ENCODE peak calls at places on chromosomes 3 and 15, in five cellular contexts. One of them, this sample, is unnamed.

GRCh38 chr3:180705619-180706018 is 26.3 kb upstream of the CCDC39 start:
- DNase-seq in cardiac muscle cell: no peak
- DNase-seq in EL: no peak
- DNase-seq in WERI-Rb-1: no peak
- DNase-seq in iris pigment epithelial cell: no peak
- DNase-seq in this sample: no peak

GRCh38 chr3:64203216-64203615 is 22.1 kb downstream of the PRICKLE2 start:
- DNase-seq in iris pigment epithelial cell: no peak
- DNase-seq in cardiac muscle cell: no peak
- DNase-seq in EL: no peak
- DNase-seq in WERI-Rb-1: no peak
- DNase-seq in this sample: no peak

GRCh38 chr15:33211409-33211808 is 16.9 kb upstream of the FMN1 start:
- DNase-seq in WERI-Rb-1: peak
- DNase-seq in iris pigment epithelial cell: no peak
- DNase-seq in cardiac muscle cell: peak
- DNase-seq in EL: peak
- DNase-seq in this sample: no peak

GRCh38 chr3:60636846-60637245 is 614.4 kb downstream of the FHIT start:
- DNase-seq in EL: no peak
- DNase-seq in cardiac muscle cell: no peak
- DNase-seq in WERI-Rb-1: no peak
- DNase-seq in iris pigment epithelial cell: peak
- DNase-seq in this sample: no peak

GRCh38 chr15:83446904-83447708 is at the start of gene SH3GL3:
- DNase-seq in iris pigment epithelial cell: peak
- DNase-seq in EL: peak
- DNase-seq in WERI-Rb-1: peak
- DNase-seq in cardiac muscle cell: peak
- DNase-seq in this sample: peak

GRCh38 chr3:14786369-14786768 is 32.4 kb upstream of the FGD5 start:
- DNase-seq in EL: no peak
- DNase-seq in WERI-Rb-1: no peak
- DNase-seq in cardiac muscle cell: no peak
- DNase-seq in iris pigment epithelial cell: no peak
- DNase-seq in this sample: no peak

GRCh38 chr15:67303490-67304363 is 49.1 kb downstream of the IQCH start:
- DNase-seq in EL: peak
- DNase-seq in WERI-Rb-1: no peak
- DNase-seq in iris pigment epithelial cell: peak
- DNase-seq in cardiac muscle cell: peak
- DNase-seq in this sample: peak

GRCh38 chr3:196143708-196144382 is 62.0 kb upstream of the TFRC start:
- DNase-seq in EL: no peak
- DNase-seq in iris pigment epithelial cell: no peak
- DNase-seq in cardiac muscle cell: no peak
- DNase-seq in WERI-Rb-1: no peak
- DNase-seq in this sample: no peak

GRCh38 chr15:90680371-90680935 is 36.7 kb upstream of the BLM start:
- DNase-seq in iris pigment epithelial cell: peak
- DNase-seq in WERI-Rb-1: no peak
- DNase-seq in cardiac muscle cell: no peak
- DNase-seq in EL: peak
- DNase-seq in this sample: no peak

GRCh38 chr3:190101320-190102117 is 19.2 kb downstream of the P3H2 start:
- DNase-seq in WERI-Rb-1: no peak
- DNase-seq in EL: peak
- DNase-seq in iris pigment epithelial cell: peak
- DNase-seq in cardiac muscle cell: no peak
- DNase-seq in this sample: no peak

GRCh38 chr3:38111201-38111600 is 25.7 kb downstream of the ACAA1 start:
- DNase-seq in WERI-Rb-1: no peak
- DNase-seq in EL: no peak
- DNase-seq in cardiac muscle cell: no peak
- DNase-seq in iris pigment epithelial cell: no peak
- DNase-seq in this sample: no peak

GRCh38 chr15:71443538-71443937 is 328.3 kb downstream of the THSD4 start:
- DNase-seq in WERI-Rb-1: peak
- DNase-seq in iris pigment epithelial cell: peak
- DNase-seq in EL: peak
- DNase-seq in cardiac muscle cell: peak
- DNase-seq in this sample: peak

GRCh38 chr15:57436166-57436565 is 59.9 kb downstream of the CGNL1 start:
- DNase-seq in iris pigment epithelial cell: no peak
- DNase-seq in cardiac muscle cell: no peak
- DNase-seq in EL: no peak
- DNase-seq in WERI-Rb-1: peak
- DNase-seq in this sample: no peak

GRCh38 chr3:180018588-180018987 is 18.1 kb downstream of the PEX5L start:
- DNase-seq in cardiac muscle cell: peak
- DNase-seq in iris pigment epithelial cell: no peak
- DNase-seq in WERI-Rb-1: peak
- DNase-seq in EL: no peak
- DNase-seq in this sample: no peak

GRCh38 chr3:160754855-160755747 is 930 bp upstream of the PPM1L start:
- DNase-seq in iris pigment epithelial cell: peak
- DNase-seq in cardiac muscle cell: peak
- DNase-seq in EL: peak
- DNase-seq in WERI-Rb-1: peak
- DNase-seq in this sample: peak

GRCh38 chr3:25433106-25433505 is 5.0 kb downstream of the RARB start:
- DNase-seq in WERI-Rb-1: no peak
- DNase-seq in iris pigment epithelial cell: peak
- DNase-seq in EL: no peak
- DNase-seq in cardiac muscle cell: no peak
- DNase-seq in this sample: no peak

GRCh38 chr3:137709011-137709601 is 55.0 kb upstream of the SOX14 start:
- DNase-seq in cardiac muscle cell: peak
- DNase-seq in WERI-Rb-1: peak
- DNase-seq in EL: peak
- DNase-seq in iris pigment epithelial cell: peak
- DNase-seq in this sample: no peak

GRCh38 chr3:112531358-112531781 is 30.4 kb downstream of the ATG3 start:
- DNase-seq in iris pigment epithelial cell: peak
- DNase-seq in cardiac muscle cell: peak
- DNase-seq in WERI-Rb-1: no peak
- DNase-seq in EL: peak
- DNase-seq in this sample: peak

GRCh38 chr15:74339371-74339770 is 28.1 kb downstream of the CYP11A1 start:
- DNase-seq in WERI-Rb-1: no peak
- DNase-seq in EL: no peak
- DNase-seq in cardiac muscle cell: no peak
- DNase-seq in iris pigment epithelial cell: no peak
- DNase-seq in this sample: no peak

GRCh38 chr3:68206524-68207117 is 552.2 kb upstream of the SUCLG2 start:
- DNase-seq in EL: peak
- DNase-seq in iris pigment epithelial cell: no peak
- DNase-seq in WERI-Rb-1: no peak
- DNase-seq in cardiac muscle cell: no peak
- DNase-seq in this sample: no peak

GRCh38 chr15:67433495-67434099 is 87.3 kb upstream of the C15orf61 start:
- DNase-seq in cardiac muscle cell: peak
- DNase-seq in WERI-Rb-1: peak
- DNase-seq in EL: peak
- DNase-seq in iris pigment epithelial cell: peak
- DNase-seq in this sample: peak

GRCh38 chr3:191328963-191329653 is at the start of gene CCDC50:
- DNase-seq in WERI-Rb-1: peak
- DNase-seq in EL: peak
- DNase-seq in cardiac muscle cell: peak
- DNase-seq in iris pigment epithelial cell: peak
- DNase-seq in this sample: peak

GRCh38 chr3:156429125-156429524 is 125.8 kb downstream of the SSR3 start:
- DNase-seq in cardiac muscle cell: no peak
- DNase-seq in EL: no peak
- DNase-seq in iris pigment epithelial cell: no peak
- DNase-seq in WERI-Rb-1: no peak
- DNase-seq in this sample: peak

GRCh38 chr3:2099028-2099671 is 484 bp downstream of the CNTN4 start:
- DNase-seq in iris pigment epithelial cell: no peak
- DNase-seq in cardiac muscle cell: peak
- DNase-seq in WERI-Rb-1: peak
- DNase-seq in EL: no peak
- DNase-seq in this sample: peak

This sample was measured in cerebellar cortex.